ENCODE peak calls at places on chromosomes 12 and 14, in five cellular contexts. F is mucosa of gallbladder, Y is AG10803, W is ACHN, Q is aorta. U is an unnamed sample.

GRCh38 chr12:77746108-77746507 is 84.6 kb upstream of the NAV3 start:
- DNase-seq in F (no peak), Q (no peak), W (no peak), Y (peak), U (peak)

GRCh38 chr12:84676787-84677186 is 235.8 kb downstream of the SLC6A15 start:
- DNase-seq in W (no peak), F (no peak), Y (no peak), Q (no peak), U (no peak)

GRCh38 chr14:38548091-38548490 is 292.2 kb upstream of the CLEC14A start:
- DNase-seq in W (no peak), Y (no peak), Q (no peak), F (no peak), U (no peak)

GRCh38 chr12:53344487-53344823 is 8.3 kb upstream of the SP7 start:
- DNase-seq in F (no peak), Q (no peak), Y (no peak), W (no peak), U (no peak)

GRCh38 chr12:65834146-65834935 is 10.1 kb downstream of the HMGA2 start:
- DNase-seq in Q (no peak), Y (no peak), F (no peak), W (no peak), U (no peak)

GRCh38 chr14:55968741-55969140 is 149.5 kb upstream of the PELI2 start:
- DNase-seq in Y (no peak), F (no peak), Q (no peak), W (no peak), U (no peak)

GRCh38 chr12:45259732-45260480 is 44.0 kb downstream of the ANO6 start:
- DNase-seq in Y (peak), F (no peak), Q (no peak), W (no peak), U (peak)

GRCh38 chr12:104049278-104050257 is at the start of gene GLT8D2:
- DNase-seq in Y (peak), W (no peak), Q (peak), F (peak), U (peak)

GRCh38 chr12:4918950-4919660 is 9.4 kb downstream of the KCNA1 start:
- DNase-seq in Q (no peak), Y (peak), W (no peak), F (no peak), U (peak)

GRCh38 chr12:459430-460258 is at the start of gene B4GALNT3:
- DNase-seq in Q (peak), W (peak), F (peak), Y (no peak), U (peak)

U was measured in RPMI7951.